ENCODE peak calls at places on chromosomes 7 and 10, in four cellular contexts. R is fibroblast of mammary gland; C is activated CD4-positive, alpha-beta T cell treated with anti-CD3 and anti-CD28 coated beads, Interleukin-2, amount 50 U/mL, for 1 hour; X is posterior cingulate gyrus. I is an unnamed sample.

GRCh38 chr10:77390481-77390891 is 247.1 kb downstream of the KCNMA1 start:
- DNase-seq in X (no peak), R (no peak), C (no peak), I (no peak)

GRCh38 chr7:100472854-100473499 is 6.0 kb downstream of the TSC22D4 start:
- DNase-seq in C (no peak), X (no peak), R (peak; percentile 67), I (no peak)

GRCh38 chr10:15360566-15360965 is 10.5 kb downstream of the FAM171A1 start:
- DNase-seq in X (no peak), R (no peak), C (no peak), I (no peak)

GRCh38 chr10:13865758-13866491 is 279.2 kb downstream of the PRPF18 start:
- DNase-seq in R (peak; percentile 83), X (no peak), C (no peak), I (no peak)

GRCh38 chr7:121504478-121504877 is 108.4 kb upstream of the FAM3C start:
- DNase-seq in C (no peak), R (peak; percentile 87), X (no peak), I (no peak)

GRCh38 chr10:110845372-110845755 is 26.4 kb upstream of the PDCD4 start:
- DNase-seq in C (no peak), X (no peak), R (no peak), I (no peak)

GRCh38 chr7:133863362-133864061 is 263.6 kb upstream of the LRGUK start:
- DNase-seq in R (no peak), C (no peak), X (no peak), I (no peak)

GRCh38 chr7:116986611-116987565 is 33.6 kb downstream of the ST7 start:
- DNase-seq in C (no peak), X (no peak), R (no peak), I (no peak)

GRCh38 chr7:23863209-23863798 is 153.3 kb downstream of the STK31 start:
- DNase-seq in X (no peak), C (peak; percentile 2), R (peak; percentile 52), I (no peak)

I was measured in CD4-positive, alpha-beta memory T cell.